ENCODE peak calls at places on chromosome 19, in four cellular contexts. One of them, this sample, is unnamed.
A peak's percentile ranks its signal among the peaks of the same experiment; 100 is the strongest.

GRCh38 chr19:42255766-42256750 is 1.1 kb upstream of the ERF start:
- DNase-seq in DND-41: no peak
- DNase-seq in mesendoderm: peak; percentile 87
- DNase-seq in IMR-90: peak; percentile 46
- DNase-seq in this sample: peak; percentile 74

GRCh38 chr19:40774916-40775631 is at the start of gene MIA:
- DNase-seq in DND-41: no peak
- DNase-seq in mesendoderm: peak; percentile 36
- DNase-seq in IMR-90: no peak
- DNase-seq in this sample: no peak

GRCh38 chr19:46428278-46429141 is at the start of gene PNMA8C:
- DNase-seq in DND-41: no peak
- DNase-seq in mesendoderm: peak; percentile 90
- DNase-seq in IMR-90: peak; percentile 63
- DNase-seq in this sample: peak; percentile 77

GRCh38 chr19:56837492-56837891 is 3.0 kb downstream of the PEG3 start:
- DNase-seq in DND-41: no peak
- DNase-seq in mesendoderm: peak; percentile 84
- DNase-seq in IMR-90: no peak
- DNase-seq in this sample: no peak

GRCh38 chr19:1112254-1113208 is 8.7 kb downstream of the GPX4 start:
- DNase-seq in DND-41: no peak
- DNase-seq in mesendoderm: peak; percentile 54
- DNase-seq in IMR-90: no peak
- DNase-seq in this sample: no peak

GRCh38 chr19:56162258-56162657 is 13.6 kb upstream of the GALP start:
- DNase-seq in DND-41: peak; percentile 37
- DNase-seq in mesendoderm: no peak
- DNase-seq in IMR-90: peak; percentile 41
- DNase-seq in this sample: peak; percentile 3

GRCh38 chr19:18646535-18647370 is 9.9 kb downstream of the KLHL26 start:
- DNase-seq in DND-41: no peak
- DNase-seq in mesendoderm: no peak
- DNase-seq in IMR-90: no peak
- DNase-seq in this sample: no peak

GRCh38 chr19:12828494-12828893 is 5.9 kb downstream of the RTBDN start:
- DNase-seq in DND-41: peak; percentile 85
- DNase-seq in mesendoderm: peak; percentile 63
- DNase-seq in IMR-90: no peak
- DNase-seq in this sample: peak; percentile 56

GRCh38 chr19:12939292-12939606 is 840 bp downstream of the CALR start:
- DNase-seq in DND-41: peak; percentile 42
- DNase-seq in mesendoderm: peak; percentile 21
- DNase-seq in IMR-90: peak; percentile 66
- DNase-seq in this sample: no peak

GRCh38 chr19:3642987-3643386 is 16.4 kb upstream of the CACTIN start:
- DNase-seq in DND-41: peak; percentile 30
- DNase-seq in mesendoderm: peak; percentile 17
- DNase-seq in IMR-90: no peak
- DNase-seq in this sample: no peak

GRCh38 chr19:2247433-2248101 is 1.6 kb upstream of the AMH start:
- DNase-seq in DND-41: no peak
- DNase-seq in mesendoderm: no peak
- DNase-seq in IMR-90: no peak
- DNase-seq in this sample: no peak

GRCh38 chr19:16594131-16594586 is 21.9 kb upstream of the SLC35E1 start:
- DNase-seq in DND-41: peak; percentile 23
- DNase-seq in mesendoderm: no peak
- DNase-seq in IMR-90: no peak
- DNase-seq in this sample: no peak

DNA sequence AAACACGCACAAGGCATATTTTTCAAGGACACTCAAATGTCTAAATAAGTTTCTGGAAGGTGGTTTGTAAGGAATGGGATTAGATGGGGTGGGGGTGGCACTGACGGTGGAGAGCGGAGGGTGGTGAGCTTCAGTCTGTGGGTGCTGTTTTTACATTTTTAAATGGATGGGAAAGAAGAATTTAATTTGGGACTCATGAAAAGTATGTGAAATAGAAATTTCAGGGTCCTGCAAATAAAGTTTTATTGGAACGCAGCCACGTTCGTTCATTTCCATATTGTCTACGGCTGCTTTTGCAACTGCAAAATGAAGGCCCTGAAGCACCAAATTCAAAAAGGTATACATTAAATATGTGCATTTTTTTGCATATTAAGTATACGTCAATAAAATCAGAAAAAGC is 9.9 kb downstream of the KANK2 start:
- DNase-seq in DND-41: no peak
- DNase-seq in mesendoderm: no peak
- DNase-seq in IMR-90: no peak
- DNase-seq in this sample: no peak
- H3K4me2 ChIP-seq in DND-41: no peak overlapping the region
- H3K4me2 ChIP-seq in mesendoderm: no peak overlapping the region
- H3K4me2 ChIP-seq in IMR-90: no peak overlapping the region
- H3K4me2 ChIP-seq in this sample: no peak overlapping the region

DNA sequence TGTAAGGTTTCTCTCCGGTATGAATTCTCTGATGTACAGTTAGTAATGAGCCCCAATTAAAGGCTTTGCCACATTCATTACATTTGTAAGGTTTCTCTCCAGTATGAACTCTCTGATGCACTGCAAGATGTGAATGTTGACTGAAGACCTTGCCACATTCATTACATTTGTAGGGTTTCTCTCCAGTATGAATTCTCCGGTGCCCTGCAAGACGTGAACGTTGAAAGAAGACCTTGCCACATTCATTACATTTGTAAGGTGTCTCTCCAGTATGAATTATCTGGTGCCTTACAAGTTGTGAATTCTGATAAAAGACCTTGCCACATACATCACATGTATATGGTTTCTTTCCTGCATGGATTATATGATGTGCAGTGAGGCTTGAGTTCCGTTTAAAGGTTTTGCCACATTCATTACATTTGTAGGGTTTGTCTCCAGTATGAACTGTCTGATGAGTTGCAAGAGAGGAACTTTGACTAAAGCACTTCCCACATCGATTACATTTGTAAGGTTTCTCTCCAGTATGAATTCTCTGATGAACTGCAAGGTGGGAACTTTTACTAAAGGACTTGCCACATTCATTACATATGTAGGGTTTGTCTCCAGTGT is 17.7 kb upstream of the ZNF432 start:
- DNase-seq in DND-41: no peak
- DNase-seq in mesendoderm: no peak
- DNase-seq in IMR-90: no peak
- DNase-seq in this sample: no peak
- H3K4me3 ChIP-seq in DND-41: no peak overlapping the region
- H3K4me3 ChIP-seq in mesendoderm: peak overlapping the region; percentile 28
- H3K4me3 ChIP-seq in IMR-90: no peak overlapping the region
- H3K4me3 ChIP-seq in this sample: no peak overlapping the region

DNA sequence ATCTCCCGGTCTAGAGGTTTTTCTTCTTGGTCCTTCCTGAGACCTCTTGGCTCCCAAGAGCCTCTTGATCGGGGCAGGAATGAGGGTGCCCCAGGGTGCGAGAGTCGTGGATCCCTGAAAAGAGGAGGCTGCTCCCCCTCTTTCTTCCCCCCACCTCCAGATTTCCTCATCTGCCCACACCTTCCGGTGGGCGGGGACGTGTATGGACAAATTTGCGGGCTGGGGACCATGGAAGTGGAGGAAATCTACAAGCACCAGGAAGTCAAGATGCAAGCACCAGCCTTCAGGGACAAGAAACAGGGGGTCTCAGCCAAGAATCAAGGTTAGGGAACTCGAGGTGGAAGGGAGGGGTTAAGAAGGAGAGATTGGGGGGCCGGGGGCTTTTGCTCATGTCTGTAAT is at the start of gene MCEMP1:
- DNase-seq in DND-41: no peak
- DNase-seq in mesendoderm: no peak
- DNase-seq in IMR-90: no peak
- DNase-seq in this sample: no peak
- H3K4me2 ChIP-seq in DND-41: no peak within 1 kb of the TSS
- H3K4me2 ChIP-seq in mesendoderm: no peak within 1 kb of the TSS
- H3K4me2 ChIP-seq in IMR-90: no peak within 1 kb of the TSS
- H3K4me2 ChIP-seq in this sample: no peak within 1 kb of the TSS

DNA sequence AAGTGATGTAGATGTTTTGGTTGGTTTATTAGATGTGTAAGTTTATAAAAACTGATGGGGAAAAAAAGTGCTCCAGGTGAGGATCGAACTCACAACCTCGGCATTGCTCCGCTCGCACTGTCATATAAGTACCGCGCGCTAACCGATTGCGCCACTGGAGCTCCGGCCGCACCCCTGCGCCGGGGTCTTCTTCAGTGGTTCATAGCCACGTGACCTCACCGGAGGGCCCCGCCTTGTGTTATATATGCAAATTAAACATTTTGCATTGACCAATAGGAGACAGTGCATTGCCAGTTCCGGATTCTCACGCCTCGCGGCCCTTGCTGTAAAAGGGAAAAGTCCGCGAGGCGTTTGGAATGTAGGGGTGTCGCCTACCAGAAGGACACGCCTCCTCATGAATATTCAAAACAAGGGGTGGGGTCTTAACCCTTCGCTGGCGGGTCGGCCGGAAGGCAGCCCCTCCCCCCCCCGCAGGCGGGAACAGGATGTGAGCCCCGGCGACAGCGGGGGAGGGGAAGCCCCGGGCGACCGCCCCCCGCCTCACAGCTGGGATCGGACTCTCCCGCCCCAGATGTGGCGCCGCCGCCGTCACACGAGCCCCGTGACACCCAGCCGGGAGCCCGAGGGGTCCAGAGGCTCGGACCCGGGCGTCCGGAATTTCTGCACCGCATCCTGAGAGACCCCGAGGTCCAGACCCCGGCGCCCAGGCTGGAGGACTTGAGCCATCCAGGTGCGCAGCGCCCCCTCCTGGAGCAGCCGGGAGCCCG is at the start of gene PLEKHG2:
- DNase-seq in DND-41: peak; percentile 99
- DNase-seq in mesendoderm: peak; percentile 100
- DNase-seq in IMR-90: peak; percentile 100
- DNase-seq in this sample: peak; percentile 99
- H3K4me3 ChIP-seq in DND-41: peak within 1 kb of the TSS; percentile 69
- H3K4me3 ChIP-seq in mesendoderm: peak within 1 kb of the TSS; percentile 84
- H3K4me3 ChIP-seq in IMR-90: peak within 1 kb of the TSS; percentile 90
- H3K4me3 ChIP-seq in this sample: peak within 1 kb of the TSS; percentile 59

GRCh38 chr19:21396893-21397572 is at the start of gene ZNF493:
- DNase-seq in DND-41: peak; percentile 97
- DNase-seq in mesendoderm: peak; percentile 99
- DNase-seq in IMR-90: peak; percentile 92
- DNase-seq in this sample: peak; percentile 96

GRCh38 chr19:21398851-21399250 is 1.9 kb downstream of the ZNF493 start:
- DNase-seq in DND-41: no peak
- DNase-seq in mesendoderm: no peak
- DNase-seq in IMR-90: peak; percentile 1
- DNase-seq in this sample: no peak

GRCh38 chr19:21396121-21396520 is 812 bp upstream of the ZNF493 start:
- DNase-seq in DND-41: no peak
- DNase-seq in mesendoderm: no peak
- DNase-seq in IMR-90: no peak
- DNase-seq in this sample: no peak
- H3K4me2 ChIP-seq in DND-41: peak overlapping the region; percentile 80
- H3K4me2 ChIP-seq in mesendoderm: no peak overlapping the region
- H3K4me2 ChIP-seq in IMR-90: no peak overlapping the region
- H3K4me2 ChIP-seq in this sample: no peak overlapping the region